ENCODE peak calls at places on chromosome 2, in ten cellular contexts. X, L, H, Q, E, R, A, P, S and D are unnamed samples.

GRCh38 chr2:23925702-23926288 is 1.1 kb downstream of the ATAD2B start:
- DNase-seq in X (peak), L (peak), H (no peak), Q (peak), E (peak), R (peak), A (no peak), P (peak), S (peak), D (no peak)

GRCh38 chr2:192741889-192742288 is 547.2 kb upstream of the TMEFF2 start:
- DNase-seq in X (no peak), L (peak), H (no peak), Q (no peak), E (no peak), R (no peak), A (no peak), P (no peak), S (peak), D (no peak)

GRCh38 chr2:59957539-59957938 is 595.9 kb downstream of the BCL11A start:
- DNase-seq in X (no peak), L (no peak), H (no peak), Q (no peak), E (no peak), R (no peak), A (no peak), P (no peak), S (no peak), D (no peak)

GRCh38 chr2:195304310-195304709 is 352.7 kb upstream of the SLC39A10 start:
- DNase-seq in X (peak), L (peak), H (no peak), Q (no peak), E (no peak), R (no peak), A (no peak), P (no peak), S (no peak), D (no peak)

GRCh38 chr2:85601771-85602475 is 575 bp downstream of the TMEM150A start:
- DNase-seq in X (no peak), L (peak), H (no peak), Q (peak), E (peak), R (peak), A (peak), P (no peak), S (no peak), D (peak)

GRCh38 chr2:177998006-177998405 is 74.6 kb downstream of the PDE11A start:
- DNase-seq in X (peak), L (no peak), H (peak), Q (no peak), E (no peak), R (no peak), A (no peak), P (no peak), S (no peak), D (no peak)

GRCh38 chr2:147686365-147686764 is 158.5 kb upstream of the ACVR2A start:
- DNase-seq in X (no peak), L (no peak), H (no peak), Q (no peak), E (no peak), R (no peak), A (no peak), P (no peak), S (no peak), D (no peak)

GRCh38 chr2:236538242-236538641 is 31.4 kb upstream of the ACKR3 start:
- DNase-seq in X (no peak), L (no peak), H (no peak), Q (no peak), E (no peak), R (no peak), A (no peak), P (no peak), S (no peak), D (no peak)

GRCh38 chr2:171271380-171271779 is 110.7 kb upstream of the TLK1 start:
- DNase-seq in X (no peak), L (no peak), H (no peak), Q (no peak), E (no peak), R (no peak), A (no peak), P (no peak), S (peak), D (no peak)

GRCh38 chr2:73984203-73984921 is at the start of gene TET3:
- DNase-seq in X (no peak), L (no peak), H (no peak), Q (no peak), E (peak), R (peak), A (no peak), P (no peak), S (no peak), D (peak)

GRCh38 chr2:104033399-104033798 is 820.5 kb upstream of the POU3F3 start:
- DNase-seq in X (no peak), L (no peak), H (no peak), Q (no peak), E (no peak), R (no peak), A (no peak), P (no peak), S (peak), D (no peak)
- TF ChIP-seq CTCF in X (no peak), L (no peak), H (no peak), Q (no peak), E (peak), R (no peak), A (no peak), P (no peak), S (peak), D (peak)

GRCh38 chr2:176383836-176384442 is 114.7 kb downstream of the MTX2 start:
- DNase-seq in X (no peak), L (no peak), H (no peak), Q (no peak), E (no peak), R (no peak), A (no peak), P (no peak), S (no peak), D (no peak)

GRCh38 chr2:176388886-176389285 is 119.6 kb downstream of the MTX2 start:
- DNase-seq in X (no peak), L (no peak), H (no peak), Q (no peak), E (no peak), R (peak), A (no peak), P (no peak), S (no peak), D (no peak)

GRCh38 chr2:176383100-176383499 is 113.9 kb downstream of the MTX2 start:
- DNase-seq in X (no peak), L (no peak), H (no peak), Q (no peak), E (no peak), R (no peak), A (no peak), P (no peak), S (no peak), D (no peak)

GRCh38 chr2:176385219-176385618 is 116.0 kb downstream of the MTX2 start:
- DNase-seq in X (no peak), L (no peak), H (no peak), Q (no peak), E (no peak), R (no peak), A (no peak), P (no peak), S (no peak), D (no peak)

GRCh38 chr2:176385838-176386237 is 116.6 kb downstream of the MTX2 start:
- DNase-seq in X (no peak), L (no peak), H (no peak), Q (no peak), E (no peak), R (no peak), A (no peak), P (no peak), S (no peak), D (no peak)
- TF ChIP-seq CTCF in X (no peak), L (no peak), H (no peak), Q (no peak), E (no peak), R (no peak), A (no peak), P (no peak), S (no peak), D (no peak)

GRCh38 chr2:151410485-151410833 is 757 bp downstream of the RIF1 start:
- DNase-seq in X (peak), L (peak), H (no peak), Q (peak), E (peak), R (peak), A (no peak), P (no peak), S (peak), D (no peak)
- TF ChIP-seq CTCF in X (no peak), L (no peak), H (no peak), Q (no peak), E (no peak), R (no peak), A (no peak), P (no peak), S (no peak), D (no peak)

GRCh38 chr2:230680463-230681195 is 32.0 kb upstream of the CAB39 start:
- DNase-seq in X (peak), L (no peak), H (no peak), Q (no peak), E (no peak), R (peak), A (no peak), P (no peak), S (peak), D (no peak)
- TF ChIP-seq CTCF in X (no peak), L (no peak), H (no peak), Q (no peak), E (no peak), R (no peak), A (no peak), P (no peak), S (no peak), D (no peak)